ENCODE peak calls at places on chromosome 11, in eight cellular contexts. K, L, A, C, O, J, M and P are unnamed samples.

GRCh38 chr11:5284551-5285130 is 14.9 kb upstream of the HBE1 start:
- DNase-seq in K (no peak), L (no peak), A (no peak), C (no peak), O (no peak), J (no peak), M (no peak), P (no peak)

GRCh38 chr11:8768625-8769333 is 86.2 kb downstream of the RPL27A start:
- DNase-seq in K (peak; percentile 55), L (no peak), A (peak; percentile 62), C (peak; percentile 63), O (no peak), J (no peak), M (no peak), P (no peak)

GRCh38 chr11:2751523-2752203 is 51.9 kb upstream of the KCNQ1OT1 start:
- DNase-seq in K (no peak), L (no peak), A (no peak), C (no peak), O (no peak), J (no peak), M (no peak), P (no peak)

GRCh38 chr11:59878482-59878881 is at the start of gene OOSP3:
- DNase-seq in K (no peak), L (no peak), A (no peak), C (no peak), O (no peak), J (no peak), M (no peak), P (no peak)

GRCh38 chr11:127345819-127346459 is 345.4 kb upstream of the KIRREL3 start:
- DNase-seq in K (no peak), L (peak; percentile 33), A (no peak), C (peak; percentile 37), O (peak; percentile 49), J (peak; percentile 59), M (peak; percentile 58), P (no peak)

GRCh38 chr11:80473562-80473961 is 1032.7 kb upstream of the TENM4 start:
- DNase-seq in K (no peak), L (peak; percentile 46), A (no peak), C (no peak), O (no peak), J (no peak), M (no peak), P (no peak)

GRCh38 chr11:122808494-122808893 is 29.8 kb upstream of the CRTAM start:
- DNase-seq in K (no peak), L (no peak), A (no peak), C (peak; percentile 81), O (no peak), J (no peak), M (peak; percentile 66), P (no peak)

GRCh38 chr11:128304666-128305485 is 282.5 kb downstream of the ETS1 start:
- DNase-seq in K (no peak), L (no peak), A (no peak), C (no peak), O (no peak), J (no peak), M (no peak), P (no peak)

GRCh38 chr11:28152743-28153142 is 44.6 kb downstream of the METTL15 start:
- DNase-seq in K (no peak), L (no peak), A (no peak), C (no peak), O (no peak), J (no peak), M (no peak), P (no peak)

GRCh38 chr11:120239713-120240640 is at the start of gene POU2F3:
- DNase-seq in K (peak; percentile 52), L (no peak), A (no peak), C (no peak), O (peak; percentile 61), J (peak; percentile 49), M (peak; percentile 58), P (no peak)

GRCh38 chr11:77747381-77747969 is 73.0 kb downstream of the RSF1 start:
- DNase-seq in K (no peak), L (no peak), A (no peak), C (peak; percentile 55), O (no peak), J (no peak), M (no peak), P (no peak)

GRCh38 chr11:75481602-75482309 is 44.0 kb downstream of the GDPD5 start:
- DNase-seq in K (no peak), L (no peak), A (no peak), C (no peak), O (no peak), J (no peak), M (no peak), P (no peak)

GRCh38 chr11:66857234-66857926 is 516 bp downstream of the LRFN4 start:
- DNase-seq in K (no peak), L (no peak), A (no peak), C (no peak), O (no peak), J (no peak), M (peak; percentile 72), P (no peak)

GRCh38 chr11:98136357-98136756 is 884.4 kb upstream of the CNTN5 start:
- DNase-seq in K (no peak), L (no peak), A (no peak), C (no peak), O (no peak), J (no peak), M (no peak), P (no peak)

GRCh38 chr11:46047520-46047919 is 73.7 kb downstream of the PHF21A start:
- DNase-seq in K (no peak), L (no peak), A (no peak), C (peak; percentile 46), O (no peak), J (no peak), M (no peak), P (no peak)

GRCh38 chr11:44506375-44507016 is 59.0 kb upstream of the CD82 start:
- DNase-seq in K (no peak), L (no peak), A (no peak), C (no peak), O (no peak), J (no peak), M (no peak), P (no peak)

GRCh38 chr11:41720761-41721160 is 261.3 kb upstream of the LRRC4C start:
- DNase-seq in K (no peak), L (no peak), A (no peak), C (no peak), O (no peak), J (no peak), M (no peak), P (no peak)

GRCh38 chr11:12777208-12777874 is 103.1 kb downstream of the TEAD1 start:
- DNase-seq in K (no peak), L (no peak), A (no peak), C (peak; percentile 72), O (peak; percentile 29), J (no peak), M (no peak), P (no peak)

GRCh38 chr11:124122123-124122522 is 6.9 kb downstream of the VWA5A start:
- DNase-seq in K (no peak), L (no peak), A (no peak), C (no peak), O (no peak), J (peak; percentile 23), M (no peak), P (no peak)

GRCh38 chr11:29435421-29435820 is 581.4 kb downstream of the KCNA4 start:
- DNase-seq in K (no peak), L (no peak), A (no peak), C (peak; percentile 36), O (no peak), J (no peak), M (no peak), P (no peak)

GRCh38 chr11:128246364-128247234 is 340.8 kb downstream of the ETS1 start:
- DNase-seq in K (no peak), L (no peak), A (no peak), C (peak; percentile 38), O (no peak), J (peak; percentile 17), M (no peak), P (no peak)

GRCh38 chr11:34972892-34973291 is 56.5 kb downstream of the PDHX start:
- DNase-seq in K (no peak), L (no peak), A (no peak), C (peak; percentile 34), O (no peak), J (no peak), M (no peak), P (no peak)

GRCh38 chr11:6629892-6630631 is 10.8 kb upstream of the TPP1 start:
- DNase-seq in K (peak; percentile 62), L (no peak), A (no peak), C (no peak), O (no peak), J (peak; percentile 50), M (no peak), P (no peak)

GRCh38 chr11:44192015-44192380 is 96.5 kb downstream of the EXT2 start:
- DNase-seq in K (no peak), L (no peak), A (no peak), C (no peak), O (no peak), J (no peak), M (no peak), P (no peak)

GRCh38 chr11:133678211-133678610 is 145.9 kb upstream of the OPCML start:
- DNase-seq in K (no peak), L (no peak), A (no peak), C (no peak), O (no peak), J (no peak), M (no peak), P (no peak)

GRCh38 chr11:21552910-21553309 is 640.0 kb upstream of the ANO5 start:
- DNase-seq in K (no peak), L (no peak), A (no peak), C (no peak), O (peak; percentile 4), J (no peak), M (no peak), P (no peak)

GRCh38 chr11:4190098-4190497 is 95.5 kb downstream of the RRM1 start:
- DNase-seq in K (no peak), L (no peak), A (no peak), C (no peak), O (no peak), J (no peak), M (no peak), P (no peak)

GRCh38 chr11:104106136-104106754 is 57.7 kb downstream of the PDGFD start:
- DNase-seq in K (no peak), L (no peak), A (no peak), C (peak; percentile 21), O (no peak), J (no peak), M (no peak), P (no peak)